ENCODE peak calls at places on chromosomes 4 and X, in six cellular contexts. V is pons, W is non-pigmented ciliary epithelial cell, G is T-helper 17 cell, O is Caco-2, Q is AG09309. C is an unnamed sample.

GRCh38 chr4:158442736-158443135 is 78.9 kb upstream of the RXFP1 start:
- DNase-seq in O (no peak), V (no peak), W (no peak), Q (no peak), G (no peak), C (no peak)

GRCh38 chrX:32530802-32531403 is 680.4 kb downstream of the DMD start:
- DNase-seq in V (peak), Q (no peak), O (peak), G (no peak), W (no peak), C (no peak)

GRCh38 chr4:54439831-54440243 is 210.7 kb downstream of the PDGFRA start:
- DNase-seq in O (peak), W (no peak), G (no peak), Q (peak), V (peak), C (no peak)

GRCh38 chr4:84648185-84648584 is 65.3 kb downstream of the CDS1 start:
- DNase-seq in W (no peak), Q (no peak), O (no peak), G (no peak), V (no peak), C (no peak)

GRCh38 chr4:15400911-15401671 is 26.7 kb upstream of the C1QTNF7 start:
- DNase-seq in V (peak), W (no peak), O (no peak), Q (peak), G (no peak), C (no peak)

GRCh38 chr4:126630171-126630570 is 1002.6 kb upstream of the INTU start:
- DNase-seq in Q (no peak), G (no peak), W (no peak), O (no peak), V (no peak), C (no peak)

GRCh38 chr4:85803846-85804245 is 328.9 kb downstream of the ARHGAP24 start:
- DNase-seq in W (no peak), V (no peak), G (no peak), O (no peak), Q (no peak), C (no peak)

GRCh38 chr4:7051144-7051495 is 7.9 kb downstream of the TADA2B start:
- DNase-seq in G (no peak), V (no peak), Q (no peak), O (no peak), W (no peak), C (no peak)

GRCh38 chr4:137510866-137511265 is 21.4 kb downstream of the PCDH18 start:
- DNase-seq in Q (peak), G (no peak), W (peak), V (no peak), O (no peak), C (no peak)

GRCh38 chrX:17035111-17035510 is 88.7 kb downstream of the REPS2 start:
- DNase-seq in V (no peak), Q (no peak), O (no peak), G (no peak), W (no peak), C (no peak)

GRCh38 chrX:24993887-24994286 is 21.9 kb downstream of the ARX start:
- DNase-seq in O (no peak), G (no peak), Q (no peak), W (no peak), V (no peak), C (no peak)

GRCh38 chr4:34861661-34862060 is 1382.7 kb downstream of the ARAP2 start:
- DNase-seq in G (no peak), V (no peak), W (peak), O (no peak), Q (no peak), C (no peak)